ENCODE peak calls at places on chromosomes 16 and 17, in four cellular contexts. O is WTC11, V is HepG2, W is K562. E is an unnamed sample.
A peak's percentile ranks its signal among the peaks of the same experiment; 100 is the strongest.

GRCh38 chr16:85401370-85401916 is 211.7 kb upstream of the GSE1 start:
- DNase-seq in O (peak; percentile 9), V (no peak), W (no peak), E (no peak)

GRCh38 chr17:60577147-60577925 is 22.7 kb upstream of the PPM1D start:
- DNase-seq in O (no peak), V (peak; percentile 17), W (peak; percentile 35), E (no peak)

GRCh38 chr17:2697611-2698162 is 13.9 kb downstream of the CLUH start:
- DNase-seq in O (peak; percentile 13), V (no peak), W (no peak), E (no peak)

GRCh38 chr17:40104570-40105471 is 4.4 kb upstream of the NR1D1 start:
- DNase-seq in O (no peak), V (no peak), W (no peak), E (no peak)

GRCh38 chr16:19860146-19861030 is 24.3 kb downstream of the GPRC5B start:
- DNase-seq in O (no peak), V (no peak), W (no peak), E (no peak)

GRCh38 chr17:73458191-73458590 is 146.4 kb upstream of the CDC42EP4 start:
- DNase-seq in O (no peak), V (no peak), W (no peak), E (no peak)

GRCh38 chr16:73051216-73051615 is 3.3 kb upstream of the ZFHX3 start:
- DNase-seq in O (no peak), V (no peak), W (no peak), E (no peak)

GRCh38 chr17:60154616-60155426 is 5.0 kb downstream of the CA4 start:
- DNase-seq in O (no peak), V (no peak), W (no peak), E (no peak)

GRCh38 chr16:72739577-72739976 is 308.4 kb downstream of the ZFHX3 start:
- DNase-seq in O (no peak), V (peak; percentile 8), W (no peak), E (no peak)

GRCh38 chr16:2147981-2148671 is at the start of gene RAB26:
- DNase-seq in O (peak; percentile 82), V (peak; percentile 82), W (peak; percentile 81), E (peak; percentile 47)

GRCh38 chr16:1871974-1872635 is at the start of gene MEIOB:
- DNase-seq in O (peak; percentile 88), V (no peak), W (peak; percentile 88), E (no peak)

GRCh38 chr17:48462946-48463345 is 32.9 kb upstream of the SKAP1 start:
- DNase-seq in O (no peak), V (no peak), W (no peak), E (no peak)

GRCh38 chr16:86252596-86252995 is 257.7 kb upstream of the FOXF1 start:
- DNase-seq in O (peak; percentile 77), V (no peak), W (peak; percentile 62), E (peak; percentile 72)

GRCh38 chr17:40862985-40863733 is 3.9 kb downstream of the KRT12 start:
- DNase-seq in O (peak; percentile 93), V (peak; percentile 48), W (no peak), E (no peak)

GRCh38 chr17:37708616-37709212 is 36.1 kb downstream of the HNF1B start:
- DNase-seq in O (no peak), V (peak; percentile 97), W (no peak), E (no peak)

GRCh38 chr17:34163681-34164080 is 91.4 kb upstream of the CCL2 start:
- DNase-seq in O (peak; percentile 44), V (peak; percentile 9), W (peak; percentile 20), E (peak; percentile 9)

GRCh38 chr16:13906426-13907089 is 13.4 kb upstream of the ERCC4 start:
- DNase-seq in O (no peak), V (no peak), W (no peak), E (no peak)

GRCh38 chr17:48558057-48558456 is 13.1 kb upstream of the HOXB2 start:
- DNase-seq in O (no peak), V (no peak), W (no peak), E (no peak)

GRCh38 chr17:50687200-50688066 is 20.3 kb downstream of the ANKRD40 start:
- DNase-seq in O (peak; percentile 46), V (peak; percentile 85), W (no peak), E (no peak)

GRCh38 chr16:85583491-85584181 is 29.5 kb upstream of the GSE1 start:
- DNase-seq in O (no peak), V (no peak), W (no peak), E (no peak)

GRCh38 chr17:73214851-73215250 is 22.0 kb downstream of the COG1 start:
- DNase-seq in O (no peak), V (no peak), W (no peak), E (no peak)

GRCh38 chr17:47733414-47734288 is 615 bp downstream of the TBX21 start:
- DNase-seq in O (no peak), V (no peak), W (no peak), E (no peak)

GRCh38 chr17:72890711-72891110 is 201.8 kb downstream of the SLC39A11 start:
- DNase-seq in O (no peak), V (no peak), W (peak; percentile 44), E (no peak)

GRCh38 chr17:47882247-47882646 is 13.8 kb upstream of the SP2 start:
- DNase-seq in O (no peak), V (no peak), W (no peak), E (no peak)

GRCh38 chr17:27322690-27323508 is 29.0 kb downstream of the WSB1 start:
- DNase-seq in O (no peak), V (no peak), W (no peak), E (no peak)

GRCh38 chr17:4891405-4892062 is 7.8 kb upstream of the C17orf107 start:
- DNase-seq in O (no peak), V (no peak), W (no peak), E (no peak)

GRCh38 chr16:3020247-3020603 is at the start of gene TNFRSF12A:
- DNase-seq in O (peak; percentile 80), V (peak; percentile 66), W (peak; percentile 94), E (peak; percentile 86)

GRCh38 chr17:7416323-7416722 is 3.8 kb upstream of the SPEM1 start:
- DNase-seq in O (no peak), V (no peak), W (no peak), E (no peak)

GRCh38 chr17:30831257-30831656 is 509 bp upstream of the ATAD5 start:
- DNase-seq in O (no peak), V (no peak), W (peak; percentile 71), E (peak; percentile 21)

GRCh38 chr16:5756969-5757368 is 659.4 kb upstream of the EEF2KMT start:
- DNase-seq in O (no peak), V (no peak), W (no peak), E (no peak)

GRCh38 chr16:85819245-85819644 is 19.8 kb downstream of the COX4I1 start:
- DNase-seq in O (peak; percentile 96), V (peak; percentile 73), W (peak; percentile 87), E (peak; percentile 85)

GRCh38 chr16:78390070-78390469 is 290.6 kb downstream of the WWOX start:
- DNase-seq in O (no peak), V (no peak), W (no peak), E (no peak)

GRCh38 chr17:56715613-56716357 is 117.9 kb downstream of the C17orf67 start:
- DNase-seq in O (peak; percentile 87), V (peak; percentile 65), W (peak; percentile 79), E (peak; percentile 83)

GRCh38 chr16:11948819-11949218 is 7.0 kb upstream of the NPIPB2 start:
- DNase-seq in O (no peak), V (no peak), W (no peak), E (no peak)

GRCh38 chr16:11946433-11946832 is 4.6 kb upstream of the NPIPB2 start:
- DNase-seq in O (no peak), V (no peak), W (no peak), E (no peak)

DNA sequence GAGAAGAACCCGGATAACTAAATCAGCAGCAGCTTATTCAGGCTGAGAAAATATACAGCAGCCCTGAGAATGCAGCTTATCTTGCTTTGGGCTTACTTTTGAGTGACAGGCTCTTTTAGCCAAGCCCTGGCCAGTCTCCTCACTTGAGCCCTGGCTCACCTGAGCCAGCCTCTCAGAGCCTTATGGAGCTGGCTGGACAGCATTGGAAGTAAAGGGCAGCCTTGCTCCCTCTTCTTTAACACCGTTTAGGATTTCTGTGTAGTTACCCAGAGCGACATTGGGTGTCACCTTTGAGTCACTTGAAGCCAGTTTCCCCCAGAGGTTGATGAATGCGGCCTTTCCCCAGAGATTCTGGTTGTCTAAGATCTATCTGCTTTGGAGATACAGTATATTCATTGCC is 7.7 kb upstream of the NPIPB2 start:
- DNase-seq in O (peak; percentile 36), V (peak; percentile 73), W (peak; percentile 74), E (peak; percentile 64)
- TF ChIP-seq ELF4 in O (no peak), V (no peak), W (no peak), E (no peak)

GRCh38 chr17:45374501-45374900 is 57.7 kb upstream of the MAP3K14 start:
- DNase-seq in O (no peak), V (no peak), W (no peak), E (no peak)

GRCh38 chr17:45370949-45371413 is 54.2 kb upstream of the MAP3K14 start:
- DNase-seq in O (peak; percentile 1), V (no peak), W (no peak), E (no peak)

GRCh38 chr17:45368661-45369060 is 51.8 kb upstream of the MAP3K14 start:
- DNase-seq in O (no peak), V (no peak), W (no peak), E (no peak)

GRCh38 chr17:45372325-45372869 is 55.6 kb upstream of the MAP3K14 start:
- DNase-seq in O (peak; percentile 9), V (no peak), W (no peak), E (no peak)

GRCh38 chr17:45371414-45372324 is 54.8 kb upstream of the MAP3K14 start:
- DNase-seq in O (peak; percentile 91), V (peak; percentile 89), W (no peak), E (peak; percentile 82)
- TF ChIP-seq ELF4 in O (no peak), V (no peak), W (no peak), E (no peak)

GRCh38 chr17:78583091-78583490 is 5.9 kb upstream of the DNAH17 start:
- DNase-seq in O (peak; percentile 52), V (no peak), W (peak; percentile 46), E (peak; percentile 52)

GRCh38 chr17:78589031-78589675 is 12.0 kb upstream of the DNAH17 start:
- DNase-seq in O (no peak), V (peak; percentile 43), W (no peak), E (no peak)

GRCh38 chr17:78588258-78589030 is 11.2 kb upstream of the DNAH17 start:
- DNase-seq in O (no peak), V (peak; percentile 54), W (no peak), E (no peak)

GRCh38 chr17:78581304-78581703 is 4.1 kb upstream of the DNAH17 start:
- DNase-seq in O (no peak), V (no peak), W (no peak), E (no peak)

GRCh38 chr17:78585231-78585630 is 8.0 kb upstream of the DNAH17 start:
- DNase-seq in O (no peak), V (peak; percentile 38), W (no peak), E (no peak)
- TF ChIP-seq ELF4 in O (no peak), V (no peak), W (no peak), E (no peak)

GRCh38 chr17:11290814-11291213 is 49.8 kb downstream of the SHISA6 start:
- DNase-seq in O (no peak), V (no peak), W (no peak), E (no peak)

GRCh38 chr17:11296994-11297393 is 56.0 kb downstream of the SHISA6 start:
- DNase-seq in O (no peak), V (peak; percentile 10), W (no peak), E (no peak)

GRCh38 chr17:11293480-11293879 is 52.5 kb downstream of the SHISA6 start:
- DNase-seq in O (no peak), V (no peak), W (no peak), E (no peak)

GRCh38 chr17:11294826-11295225 is 53.8 kb downstream of the SHISA6 start:
- DNase-seq in O (no peak), V (no peak), W (no peak), E (no peak)

GRCh38 chr17:11292491-11292890 is 51.5 kb downstream of the SHISA6 start:
- DNase-seq in O (no peak), V (no peak), W (no peak), E (no peak)
- TF ChIP-seq ELF4 in O (no peak), V (no peak), W (no peak), E (no peak)

E was measured in HEK293T.